ENCODE peak calls at places on chromosomes 5 and 9, in four cellular contexts. P is effector CD4-positive, alpha-beta T cell; N is HAP-1; Z is HFF-Myc. F is an unnamed sample.

GRCh38 chr5:165139730-165140129 is 1634.3 kb downstream of the MAT2B start:
- DNase-seq in N (no peak), Z (no peak), P (no peak), F (no peak)

GRCh38 chr9:93231121-93231694 is 47.3 kb downstream of the WNK2 start:
- DNase-seq in P (no peak), Z (no peak), N (no peak), F (no peak)

GRCh38 chr5:40198736-40199135 is 481.0 kb upstream of the PTGER4 start:
- DNase-seq in N (no peak), P (no peak), Z (no peak), F (no peak)

GRCh38 chr5:164472150-164472549 is 966.7 kb downstream of the MAT2B start:
- DNase-seq in P (no peak), Z (no peak), N (no peak), F (no peak)

GRCh38 chr9:93642961-93643360 is 66.6 kb downstream of the PHF2 start:
- DNase-seq in Z (peak), N (no peak), P (no peak), F (no peak)

GRCh38 chr9:99824378-99825157 is 2.9 kb downstream of the NR4A3 start:
- DNase-seq in P (peak), Z (no peak), N (no peak), F (no peak)

GRCh38 chr5:59069438-59070079 is 486.7 kb downstream of the RAB3C start:
- DNase-seq in Z (peak), P (no peak), N (no peak), F (no peak)

GRCh38 chr5:173839117-173839713 is 48.9 kb upstream of the CPEB4 start:
- DNase-seq in P (no peak), N (no peak), Z (no peak), F (no peak)

GRCh38 chr5:53779541-53779981 is 219.1 kb downstream of the NDUFS4 start:
- DNase-seq in Z (peak), P (no peak), N (no peak), F (no peak)

GRCh38 chr9:134877541-134877940 is 3.1 kb upstream of the FCN2 start:
- DNase-seq in Z (no peak), P (no peak), N (no peak), F (no peak)

GRCh38 chr5:53373420-53374188 is 106.8 kb upstream of the FST start:
- DNase-seq in N (no peak), Z (no peak), P (no peak), F (no peak)

GRCh38 chr5:174045470-174046025 is at the start of gene NSG2:
- DNase-seq in N (peak), Z (peak), P (no peak), F (peak)

GRCh38 chr5:55205001-55205400 is 22.1 kb downstream of the MCIDAS start:
- DNase-seq in Z (no peak), N (no peak), P (no peak), F (no peak)

GRCh38 chr9:35729700-35730485 is 2.1 kb downstream of the TLN1 start:
- DNase-seq in N (peak), Z (peak), P (no peak), F (no peak)

GRCh38 chr9:26341545-26341944 is 551.1 kb downstream of the CAAP1 start:
- DNase-seq in P (no peak), N (no peak), Z (peak), F (no peak)

GRCh38 chr5:84450617-84451414 is 66.1 kb upstream of the EDIL3 start:
- DNase-seq in P (no peak), N (no peak), Z (no peak), F (no peak)

GRCh38 chr5:78858401-78858800 is 126.7 kb downstream of the ARSB start:
- DNase-seq in Z (no peak), N (no peak), P (no peak), F (no peak)

GRCh38 chr5:154288145-154288544 is 97.6 kb downstream of the GALNT10 start:
- DNase-seq in N (peak), P (no peak), Z (no peak), F (no peak)

GRCh38 chr5:67350600-67351315 is 154.2 kb upstream of the CD180 start:
- DNase-seq in N (no peak), P (no peak), Z (no peak), F (no peak)

GRCh38 chr5:57504357-57504756 is 21.7 kb upstream of the ACTBL2 start:
- DNase-seq in Z (no peak), P (no peak), N (no peak), F (no peak)

GRCh38 chr5:96146675-96147074 is 185.0 kb upstream of the ELL2 start:
- DNase-seq in Z (peak), P (no peak), N (no peak), F (no peak)

GRCh38 chr9:118595719-118596305 is 773.4 kb downstream of the BRINP1 start:
- DNase-seq in P (no peak), Z (no peak), N (no peak), F (peak)

GRCh38 chr9:2159521-2160417 is 144.6 kb downstream of the SMARCA2 start:
- DNase-seq in Z (no peak), N (peak), P (no peak), F (no peak)

F was measured in SHP77 treated with DMSO at 0.1 percent for 48 hours.